ENCODE peak calls at places on chromosomes 7 and 10, in six cellular contexts. J is tibial nerve, O is fibroblast of pulmonary artery, Z is bronchial epithelial cell, H is psoas muscle, Y is OCI-LY7. C is an unnamed sample.

GRCh38 chr10:131452926-131453771 is 141.6 kb upstream of the TCERG1L start:
- DNase-seq in H (peak), O (no peak), Z (no peak), J (no peak), Y (no peak), C (no peak)

GRCh38 chr10:70362357-70362756 is 20.1 kb downstream of the LRRC20 start:
- DNase-seq in J (no peak), H (no peak), O (no peak), Y (no peak), Z (no peak), C (no peak)

GRCh38 chr7:39908973-39909372 is 41.1 kb upstream of the CDK13 start:
- DNase-seq in O (no peak), Y (no peak), H (no peak), J (no peak), Z (no peak), C (no peak)

GRCh38 chr10:126350216-126350992 is 37.9 kb downstream of the ADAM12 start:
- DNase-seq in Y (no peak), O (peak), H (no peak), Z (peak), J (no peak), C (no peak)

GRCh38 chr7:50834679-50835078 is 52.0 kb upstream of the GRB10 start:
- DNase-seq in J (no peak), O (no peak), H (no peak), Y (no peak), Z (no peak), C (no peak)

GRCh38 chr10:126153686-126154628 is 234.3 kb downstream of the ADAM12 start:
- DNase-seq in J (no peak), Z (no peak), Y (no peak), H (no peak), O (peak), C (no peak)

GRCh38 chr10:62661143-62661542 is 143.4 kb upstream of the ADO start:
- DNase-seq in J (no peak), H (no peak), O (no peak), Y (no peak), Z (peak), C (no peak)

GRCh38 chr10:114305521-114305925 is 66.5 kb downstream of the VWA2 start:
- DNase-seq in Y (no peak), Z (no peak), H (no peak), J (no peak), O (no peak), C (no peak)

GRCh38 chr10:78972160-78972946 is 96.4 kb upstream of the ZMIZ1 start:
- DNase-seq in Y (no peak), J (peak), Z (no peak), H (peak), O (peak), C (no peak)

GRCh38 chr7:93165447-93165846 is 17.3 kb upstream of the SAMD9L start:
- DNase-seq in J (no peak), Y (peak), H (no peak), O (no peak), Z (no peak), C (peak)

GRCh38 chr10:132360766-132361447 is 28.9 kb downstream of the LRRC27 start:
- DNase-seq in J (no peak), Y (peak), O (no peak), Z (no peak), H (no peak), C (no peak)

GRCh38 chr10:76444034-76444800 is 1012.8 kb downstream of the LRMDA start:
- DNase-seq in Z (no peak), H (peak), O (peak), J (no peak), Y (no peak), C (no peak)

GRCh38 chr7:343227-343822 is 53.4 kb downstream of the FOXL3 start:
- DNase-seq in O (no peak), Z (no peak), Y (no peak), J (no peak), H (peak), C (no peak)

GRCh38 chr10:69901623-69902505 is 100.2 kb downstream of the COL13A1 start:
- DNase-seq in J (no peak), H (peak), Z (peak), O (peak), Y (peak), C (peak)

GRCh38 chr10:71286521-71287294 is 32.4 kb upstream of the SLC29A3 start:
- DNase-seq in Y (no peak), J (no peak), H (no peak), O (no peak), Z (no peak), C (no peak)

GRCh38 chr10:129692695-129693094 is 225.7 kb downstream of the MGMT start:
- DNase-seq in Z (no peak), Y (no peak), O (no peak), H (no peak), J (no peak), C (no peak)

GRCh38 chr7:2148189-2148588 is 84.6 kb downstream of the MAD1L1 start:
- DNase-seq in O (no peak), J (no peak), Y (no peak), Z (no peak), H (no peak), C (no peak)

GRCh38 chr10:17348111-17349008 is 106.0 kb downstream of the ST8SIA6 start:
- DNase-seq in O (peak), J (peak), Y (no peak), H (peak), Z (peak), C (no peak)

GRCh38 chr10:576130-576465 is 113.4 kb downstream of the DIP2C start:
- DNase-seq in J (no peak), O (peak), Z (peak), H (no peak), Y (no peak), C (no peak)

GRCh38 chr7:5646846-5647245 is 134.6 kb downstream of the RNF216 start:
- DNase-seq in H (no peak), Z (peak), Y (no peak), O (peak), J (no peak), C (no peak)

GRCh38 chr10:19862811-19863515 is 46.7 kb downstream of the PLXDC2 start:
- DNase-seq in J (no peak), Z (no peak), H (no peak), O (no peak), Y (no peak), C (no peak)

GRCh38 chr10:75201793-75202307 is 8.7 kb upstream of the VDAC2 start:
- DNase-seq in Y (no peak), O (no peak), J (no peak), Z (no peak), H (no peak), C (no peak)

GRCh38 chr7:1124816-1125602 is 35.0 kb downstream of the ZFAND2A start:
- DNase-seq in H (peak), Z (peak), J (no peak), Y (no peak), O (no peak), C (no peak)

GRCh38 chr10:15059914-15060313 is 16.2 kb downstream of the OLAH start:
- DNase-seq in Y (no peak), Z (no peak), J (no peak), H (no peak), O (no peak), C (no peak)

GRCh38 chr7:76262683-76263402 is 39.6 kb upstream of the HSPB1 start:
- DNase-seq in Y (peak), J (no peak), H (no peak), Z (peak), O (peak), C (peak)

GRCh38 chr7:116582806-116583444 is 58.1 kb downstream of the CAV1 start:
- DNase-seq in H (peak), Z (no peak), Y (no peak), O (peak), J (no peak), C (no peak)

DNA sequence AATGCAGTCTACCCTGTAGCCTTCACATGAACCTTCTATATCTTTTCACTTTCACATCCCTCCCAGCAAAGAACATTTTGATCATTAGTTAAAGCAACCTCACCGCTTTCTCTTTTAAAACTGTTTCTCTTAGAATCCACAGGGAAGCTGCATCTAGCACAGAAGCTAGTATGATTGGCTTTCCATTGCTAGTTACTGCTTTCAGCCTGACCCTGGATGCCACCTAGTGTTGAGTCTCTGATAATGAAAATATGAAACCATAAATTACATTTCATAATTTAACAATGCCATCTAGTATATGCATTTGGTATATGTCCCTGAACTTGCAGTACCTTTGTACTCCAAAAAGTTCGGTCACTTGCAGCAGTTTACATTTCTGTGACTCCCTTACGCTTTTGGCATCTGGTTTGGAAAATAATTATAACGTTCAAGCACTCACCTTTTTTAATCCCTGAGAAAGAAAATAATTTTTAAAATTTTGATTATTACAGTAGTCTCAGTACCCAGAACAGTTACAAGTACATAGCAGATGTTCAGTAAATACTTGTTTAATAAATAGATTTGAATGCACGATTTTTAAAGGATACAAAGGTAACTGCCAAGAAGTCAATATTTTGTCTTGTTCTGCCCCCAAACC is 22.7 kb downstream of the CISD1 start:
- DNase-seq in Z (peak), Y (peak), O (peak), H (no peak), J (no peak), C (peak)
- TF ChIP-seq CTCF in Z (peak), Y (peak), O (peak), H (peak), J (peak), C (peak)

DNA sequence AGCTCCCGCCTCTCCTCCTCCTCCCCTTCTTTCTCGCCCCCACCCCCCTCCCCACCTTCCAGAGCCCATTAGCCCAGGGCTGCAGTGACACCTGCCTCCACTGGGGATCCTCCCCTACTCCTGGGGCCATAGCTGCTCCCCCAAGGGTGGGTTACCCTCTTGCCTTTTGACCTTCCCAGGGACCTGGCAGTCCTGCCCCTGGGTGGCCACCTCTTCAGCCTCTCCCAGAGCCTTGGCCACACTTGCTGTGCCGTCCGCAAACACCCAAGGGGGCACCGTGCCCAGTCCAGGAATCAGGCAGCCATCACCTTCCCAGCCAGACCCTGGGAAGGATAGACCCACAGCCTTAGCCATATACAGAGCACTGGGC is 19.8 kb upstream of the CLDN4 start:
- DNase-seq in Z (no peak), Y (no peak), H (no peak), O (no peak), J (no peak), C (no peak)
- TF ChIP-seq CTCF in Z (no peak), Y (no peak), H (no peak), O (no peak), J (no peak), C (no peak)

DNA sequence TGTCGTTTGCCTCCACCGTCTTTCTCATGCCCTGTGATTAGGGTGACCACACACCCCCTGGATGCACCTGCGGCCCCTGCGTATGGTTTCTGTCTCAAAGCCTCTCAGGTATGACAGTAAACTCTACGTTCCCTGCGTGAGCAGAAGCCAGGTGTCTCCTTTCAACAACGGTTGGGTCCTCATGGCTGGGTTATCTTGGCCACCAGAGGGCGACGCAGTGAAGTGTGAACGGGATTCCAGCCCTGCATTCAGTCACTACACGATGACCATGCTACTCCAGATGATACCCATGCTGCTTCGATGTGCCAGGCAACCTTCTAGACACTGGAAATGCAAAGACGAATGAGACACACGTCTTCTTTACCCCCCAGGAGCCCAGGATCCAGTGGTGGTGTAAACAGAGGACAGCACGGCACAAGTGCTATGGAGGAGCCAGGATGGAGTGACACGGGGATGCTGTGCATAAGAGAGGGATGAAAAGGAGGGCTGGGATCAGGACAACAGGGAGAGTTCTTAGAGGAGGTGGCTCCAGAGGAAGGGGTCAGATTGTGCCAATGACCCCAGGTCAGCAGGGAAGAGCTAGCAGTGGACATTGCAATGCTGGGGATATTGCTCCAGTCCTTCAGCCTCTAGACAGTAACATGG is 228.1 kb upstream of the PFKP start:
- DNase-seq in O (peak), H (no peak), Z (no peak), J (no peak), Y (peak), C (peak)
- TF ChIP-seq CTCF in O (peak), H (peak), Z (peak), J (peak), Y (peak), C (peak)

DNA sequence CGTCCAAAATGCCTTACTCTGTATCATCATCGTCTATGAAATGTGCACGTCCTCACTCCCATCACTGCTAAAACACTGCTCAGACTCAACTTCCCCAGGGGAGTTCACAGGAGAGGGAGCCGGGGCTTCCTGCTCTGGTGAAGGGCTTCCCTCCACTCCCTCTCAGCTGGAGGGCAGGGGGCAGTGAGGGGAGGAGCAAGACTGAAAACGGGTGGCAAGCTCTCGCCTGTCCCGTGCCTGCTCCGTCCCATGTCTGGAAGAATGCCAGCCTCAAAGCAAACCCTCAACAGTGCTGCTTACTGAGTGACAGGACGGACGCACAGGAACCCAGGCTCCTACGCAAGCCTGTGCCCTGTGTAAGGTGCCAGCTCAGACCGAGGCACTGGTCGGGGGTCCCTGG is 25.1 kb downstream of the PRKAG2 start:
- DNase-seq in Z (no peak), O (no peak), Y (no peak), J (no peak), H (peak), C (no peak)
- TF ChIP-seq CTCF in Z (no peak), O (no peak), Y (no peak), J (no peak), H (no peak), C (no peak)

DNA sequence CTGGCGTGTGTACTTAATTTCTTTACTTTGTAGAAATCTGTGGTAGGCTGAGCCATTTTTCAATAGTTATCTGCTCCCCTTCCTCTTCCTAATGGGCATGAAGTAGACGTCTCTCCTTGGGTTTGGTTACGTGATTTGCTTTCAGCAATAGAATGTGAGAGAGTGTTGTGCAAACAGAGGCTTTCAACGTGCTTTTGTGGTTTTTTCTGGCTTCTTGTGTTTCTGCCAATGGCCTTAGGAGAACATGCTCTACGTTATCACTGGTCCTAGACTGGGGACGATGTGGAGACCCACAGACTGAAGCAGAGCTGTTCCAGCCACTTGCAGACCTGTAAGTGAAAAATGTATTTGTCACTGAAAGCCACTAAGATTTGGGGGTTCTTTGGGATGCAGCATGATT is 107.2 kb upstream of the NPTX2 start:
- DNase-seq in Y (no peak), J (no peak), H (no peak), O (no peak), Z (no peak), C (no peak)
- TF ChIP-seq CTCF in Y (no peak), J (no peak), H (no peak), O (no peak), Z (no peak), C (no peak)

GRCh38 chr7:27689045-27689877 is 26.6 kb upstream of the HIBADH start:
- DNase-seq in J (no peak), Z (peak), Y (peak), O (peak), H (no peak), C (peak)
- TF ChIP-seq CTCF in J (no peak), Z (peak), Y (peak), O (peak), H (peak), C (peak)

GRCh38 chr7:142420554-142421362 is 162.9 kb upstream of the PRSS58 start:
- DNase-seq in Z (no peak), H (no peak), Y (no peak), O (peak), J (no peak), C (no peak)
- TF ChIP-seq CTCF in Z (peak), H (peak), Y (peak), O (peak), J (no peak), C (peak)

GRCh38 chr10:43256531-43257209 is 10.2 kb downstream of the RASGEF1A start:
- DNase-seq in Z (no peak), Y (no peak), H (no peak), O (no peak), J (no peak), C (no peak)

GRCh38 chr10:43257210-43258031 is 9.4 kb downstream of the RASGEF1A start:
- DNase-seq in Z (no peak), H (no peak), Y (no peak), O (no peak), J (no peak), C (peak)

GRCh38 chr10:43254881-43255643 is 11.8 kb downstream of the RASGEF1A start:
- DNase-seq in O (no peak), Z (no peak), H (peak), J (no peak), Y (no peak), C (no peak)

GRCh38 chr10:43254199-43254730 is 12.6 kb downstream of the RASGEF1A start:
- DNase-seq in J (no peak), Z (no peak), H (peak), Y (no peak), O (no peak), C (no peak)

DNA sequence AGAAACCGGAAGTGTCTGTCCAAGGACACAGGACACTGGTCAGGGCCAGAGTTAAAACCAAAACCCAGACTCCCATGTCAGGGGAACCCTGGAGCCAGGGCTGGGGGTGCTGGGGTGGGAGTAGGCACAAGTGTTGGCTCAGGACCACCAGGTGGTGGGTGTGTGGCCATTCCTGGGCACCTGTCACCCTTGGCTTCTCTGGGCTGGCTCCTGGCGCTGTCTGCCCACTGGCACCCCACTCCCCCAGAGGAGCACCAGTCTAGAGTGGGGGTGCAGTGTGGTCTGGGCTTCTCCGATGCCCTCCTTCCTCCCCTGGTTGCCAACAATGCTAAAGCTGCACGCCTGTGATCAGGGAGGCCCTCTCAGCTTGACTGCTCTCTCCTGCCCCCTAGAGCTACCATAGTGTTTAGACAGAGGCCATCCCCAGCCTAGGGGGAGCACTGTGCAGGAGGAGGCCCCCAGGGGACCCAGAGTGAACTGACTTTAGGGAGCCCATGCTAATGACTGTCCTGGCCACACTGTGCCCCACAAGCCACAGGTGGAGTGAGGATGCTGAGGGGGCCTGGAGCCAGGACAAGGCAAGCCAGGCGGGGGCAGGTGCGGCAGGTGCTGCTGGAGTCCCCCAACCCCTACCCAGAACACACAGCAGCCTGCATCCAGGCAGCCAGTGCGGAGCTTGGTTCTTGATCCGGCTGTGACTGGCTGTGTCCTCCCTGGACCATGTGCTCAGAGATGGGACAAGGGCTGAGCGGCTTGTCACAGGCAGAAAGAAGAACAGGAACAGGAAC is 11.0 kb downstream of the RASGEF1A start:
- DNase-seq in Z (peak), J (no peak), H (no peak), Y (peak), O (peak), C (peak)
- TF ChIP-seq CTCF in Z (peak), J (peak), H (no peak), Y (peak), O (peak), C (peak)

C was measured in GM20000.